ENCODE peak calls at places on chromosomes 5 and 9, in ten cellular contexts. Z, H, Y, J, K, T, A, M, D and O are unnamed samples.

GRCh38 chr5:9774472-9775079 is 144.4 kb upstream of the TAS2R1 start:
- DNase-seq in Z (no peak), H (no peak), Y (no peak), J (no peak), K (no peak), T (no peak), A (peak; percentile 84), M (peak; percentile 71), D (peak; percentile 83), O (no peak)

GRCh38 chr5:78568676-78569075 is 79.9 kb downstream of the LHFPL2 start:
- DNase-seq in Z (no peak), H (no peak), Y (peak; percentile 3), J (no peak), K (no peak), T (no peak), A (no peak), M (no peak), D (no peak), O (no peak)

GRCh38 chr5:82244854-82245635 is 33.1 kb downstream of the RPS23 start:
- DNase-seq in Z (no peak), H (no peak), Y (no peak), J (no peak), K (no peak), T (no peak), A (no peak), M (no peak), D (peak; percentile 6), O (no peak)

GRCh38 chr5:149938791-149939358 is 5.7 kb downstream of the PDE6A start:
- DNase-seq in Z (no peak), H (no peak), Y (no peak), J (peak; percentile 23), K (no peak), T (no peak), A (peak; percentile 84), M (no peak), D (peak; percentile 97), O (no peak)

GRCh38 chr9:117400131-117400530 is 14.7 kb downstream of the ASTN2 start:
- DNase-seq in Z (no peak), H (no peak), Y (no peak), J (no peak), K (peak; percentile 39), T (no peak), A (no peak), M (peak; percentile 47), D (no peak), O (no peak)

GRCh38 chr9:136193127-136193890 is 11.6 kb downstream of the LHX3 start:
- DNase-seq in Z (no peak), H (no peak), Y (no peak), J (no peak), K (no peak), T (no peak), A (no peak), M (no peak), D (no peak), O (no peak)

GRCh38 chr5:54514841-54515432 is 2.6 kb upstream of the SNX18 start:
- DNase-seq in Z (no peak), H (no peak), Y (no peak), J (no peak), K (no peak), T (no peak), A (peak; percentile 81), M (no peak), D (peak; percentile 66), O (no peak)

GRCh38 chr5:149702953-149703646 is 27.0 kb upstream of the PPARGC1B start:
- DNase-seq in Z (no peak), H (no peak), Y (no peak), J (no peak), K (no peak), T (no peak), A (no peak), M (no peak), D (no peak), O (no peak)

GRCh38 chr5:100828756-100829342 is 74.2 kb downstream of the ST8SIA4 start:
- DNase-seq in Z (no peak), H (no peak), Y (no peak), J (no peak), K (no peak), T (no peak), A (no peak), M (no peak), D (no peak), O (no peak)

GRCh38 chr5:135318924-135319323 is 80.1 kb downstream of the MACROH2A1 start:
- DNase-seq in Z (no peak), H (no peak), Y (peak; percentile 60), J (no peak), K (peak; percentile 14), T (no peak), A (no peak), M (peak; percentile 32), D (no peak), O (no peak)

GRCh38 chr9:94926457-94926852 is 200.0 kb downstream of the AOPEP start:
- DNase-seq in Z (no peak), H (no peak), Y (no peak), J (no peak), K (no peak), T (peak; percentile 70), A (no peak), M (no peak), D (no peak), O (no peak)

GRCh38 chr5:102582706-102583105 is 83.9 kb upstream of the SLCO6A1 start:
- DNase-seq in Z (no peak), H (no peak), Y (no peak), J (no peak), K (no peak), T (no peak), A (no peak), M (no peak), D (no peak), O (no peak)

GRCh38 chr9:77977210-77977611 is 54.4 kb downstream of the GNAQ start:
- DNase-seq in Z (no peak), H (peak; percentile 18), Y (no peak), J (peak; percentile 74), K (peak; percentile 66), T (peak; percentile 61), A (peak; percentile 73), M (peak; percentile 89), D (peak; percentile 95), O (peak; percentile 74)

GRCh38 chr9:89791754-89792153 is 186.9 kb downstream of the GADD45G start:
- DNase-seq in Z (no peak), H (no peak), Y (no peak), J (no peak), K (no peak), T (no peak), A (no peak), M (peak; percentile 28), D (no peak), O (no peak)

GRCh38 chr9:37784640-37785483 is at the start of gene EXOSC3:
- DNase-seq in Z (peak; percentile 96), H (peak; percentile 88), Y (peak; percentile 87), J (peak; percentile 85), K (peak; percentile 89), T (peak; percentile 94), A (peak; percentile 90), M (peak; percentile 96), D (peak; percentile 92), O (peak; percentile 88)
- TF ChIP-seq CTCF in Z (no peak), H (no peak), Y (peak; percentile 58), J (no peak), K (no peak), T (no peak), A (peak; percentile 4), M (no peak), D (no peak), O (no peak)

GRCh38 chr9:1580215-1580614 is 434.9 kb upstream of the SMARCA2 start:
- DNase-seq in Z (no peak), H (no peak), Y (no peak), J (no peak), K (no peak), T (no peak), A (no peak), M (no peak), D (no peak), O (no peak)

DNA sequence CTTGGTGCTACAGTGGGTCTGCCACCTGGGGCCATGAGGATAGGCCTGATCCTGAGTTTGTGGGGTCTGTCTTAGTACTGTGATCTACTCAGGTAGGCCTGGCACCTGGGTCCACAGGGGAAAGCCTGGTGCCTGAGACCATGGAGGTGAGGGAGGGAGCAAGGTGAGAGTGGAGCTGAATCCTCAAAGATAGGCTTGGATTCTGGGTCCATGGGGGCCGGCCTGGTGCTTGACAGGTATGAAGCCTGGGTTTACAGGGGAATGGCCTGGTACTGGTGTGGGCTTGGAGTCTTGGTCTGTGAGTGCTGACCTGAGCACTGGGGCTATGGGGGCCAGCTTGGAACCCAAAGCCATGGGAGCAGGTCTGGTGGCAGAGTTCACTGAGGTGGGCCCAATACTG is 439.2 kb upstream of the SMARCA2 start:
- DNase-seq in Z (no peak), H (no peak), Y (no peak), J (no peak), K (no peak), T (no peak), A (no peak), M (no peak), D (no peak), O (no peak)
- TF ChIP-seq CTCF in Z (no peak), H (no peak), Y (no peak), J (no peak), K (no peak), T (no peak), A (no peak), M (no peak), D (no peak), O (no peak)

DNA sequence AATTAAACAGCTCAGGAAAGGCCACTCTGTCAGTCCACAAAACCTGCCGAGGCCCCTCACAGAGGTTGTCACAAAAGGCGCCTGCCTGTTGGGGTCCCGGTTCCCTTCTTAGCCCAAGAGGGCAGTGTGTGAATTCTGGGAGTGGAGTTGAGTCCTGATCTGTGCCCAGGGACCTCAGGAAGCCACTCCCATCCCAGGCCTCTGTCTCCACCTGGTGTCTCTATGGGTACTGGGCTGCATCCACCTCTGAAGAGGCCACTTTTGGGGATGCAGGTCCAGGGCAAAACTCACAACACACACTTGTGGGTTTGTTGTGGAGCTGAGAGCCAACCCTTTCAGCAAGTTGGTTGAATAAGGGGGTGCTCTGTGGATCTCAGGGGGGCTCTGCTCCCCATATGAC is 74.3 kb upstream of the STXBP1 start:
- DNase-seq in Z (no peak), H (no peak), Y (no peak), J (no peak), K (no peak), T (no peak), A (no peak), M (peak; percentile 75), D (no peak), O (no peak)
- TF ChIP-seq CTCF in Z (no peak), H (no peak), Y (no peak), J (no peak), K (no peak), T (no peak), A (peak; percentile 32), M (peak; percentile 66), D (peak; percentile 19), O (no peak)

DNA sequence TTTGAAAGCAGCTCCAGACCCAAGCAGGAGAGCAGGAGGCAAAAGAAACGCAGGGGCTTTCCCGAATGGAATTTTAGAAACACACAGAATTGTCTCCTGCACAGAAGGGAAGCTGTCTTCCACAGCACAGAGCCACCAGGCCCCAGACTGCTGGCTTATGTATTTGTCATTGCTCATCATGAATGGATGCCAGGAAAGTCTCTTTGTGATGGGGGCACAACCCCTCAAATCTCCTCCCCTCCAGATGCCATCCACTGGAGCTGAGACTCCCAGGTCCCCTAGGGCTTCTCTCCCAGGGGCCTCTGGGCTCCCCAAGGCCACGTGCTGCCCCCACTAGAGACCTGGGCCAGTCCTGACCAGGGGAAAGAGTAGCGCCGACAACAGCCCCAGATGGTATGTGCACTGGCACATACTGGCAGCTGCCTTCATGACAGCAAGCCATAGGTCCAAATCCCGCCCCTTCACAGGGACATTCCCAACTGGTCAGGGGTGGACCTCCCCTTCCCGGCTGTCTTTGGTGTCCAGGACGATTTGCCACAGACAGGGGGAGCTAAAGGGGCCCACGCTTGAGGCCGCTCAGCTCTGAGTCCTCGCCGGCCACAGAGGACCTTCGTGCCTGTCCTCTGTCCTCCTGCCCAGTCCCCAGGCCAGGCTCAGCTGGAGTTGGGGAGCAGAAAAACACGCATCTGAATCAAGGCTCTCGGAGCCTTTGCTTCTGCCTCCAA is 127.8 kb downstream of the KCNIP1 start:
- DNase-seq in Z (peak; percentile 73), H (peak; percentile 69), Y (no peak), J (peak; percentile 34), K (no peak), T (no peak), A (no peak), M (peak; percentile 85), D (no peak), O (peak; percentile 68)
- TF ChIP-seq CTCF in Z (no peak), H (peak; percentile 54), Y (peak; percentile 58), J (no peak), K (no peak), T (no peak), A (peak; percentile 15), M (peak; percentile 70), D (no peak), O (peak; percentile 42)